ENCODE peak calls at places on chromosomes 13 and 19, in nine cellular contexts. One of them, this sample, is unnamed.

GRCh38 chr13:20939662-20940061 is 37.1 kb upstream of the XPO4 start:
- DNase-seq in pancreas: no peak
- DNase-seq in activated B cell treated with CpG ODN at 0.5 μM for 24 hours: no peak
- DNase-seq in tibial artery: no peak
- DNase-seq in stomach: no peak
- DNase-seq in ascending aorta: no peak
- DNase-seq in H9: no peak
- DNase-seq in AG09309: no peak
- DNase-seq in cardiac fibroblast: no peak
- DNase-seq in this sample: no peak

GRCh38 chr19:46687438-46688145 is 26.6 kb upstream of the DACT3 start:
- DNase-seq in pancreas: no peak
- DNase-seq in activated B cell treated with CpG ODN at 0.5 μM for 24 hours: no peak
- DNase-seq in tibial artery: no peak
- DNase-seq in stomach: no peak
- DNase-seq in ascending aorta: no peak
- DNase-seq in H9: no peak
- DNase-seq in AG09309: no peak
- DNase-seq in cardiac fibroblast: no peak
- DNase-seq in this sample: no peak

GRCh38 chr13:29578300-29579048 is 17.0 kb downstream of the SLC7A1 start:
- DNase-seq in pancreas: no peak
- DNase-seq in activated B cell treated with CpG ODN at 0.5 μM for 24 hours: no peak
- DNase-seq in tibial artery: no peak
- DNase-seq in stomach: no peak
- DNase-seq in ascending aorta: no peak
- DNase-seq in H9: no peak
- DNase-seq in AG09309: no peak
- DNase-seq in cardiac fibroblast: no peak
- DNase-seq in this sample: no peak

GRCh38 chr13:26706381-26706780 is 54.2 kb downstream of the GPR12 start:
- DNase-seq in pancreas: no peak
- DNase-seq in activated B cell treated with CpG ODN at 0.5 μM for 24 hours: no peak
- DNase-seq in tibial artery: no peak
- DNase-seq in stomach: no peak
- DNase-seq in ascending aorta: no peak
- DNase-seq in H9: no peak
- DNase-seq in AG09309: no peak
- DNase-seq in cardiac fibroblast: no peak
- DNase-seq in this sample: no peak

GRCh38 chr13:22198001-22198400 is 527.1 kb downstream of the FGF9 start:
- DNase-seq in pancreas: peak
- DNase-seq in activated B cell treated with CpG ODN at 0.5 μM for 24 hours: no peak
- DNase-seq in tibial artery: no peak
- DNase-seq in stomach: peak
- DNase-seq in ascending aorta: no peak
- DNase-seq in H9: no peak
- DNase-seq in AG09309: no peak
- DNase-seq in cardiac fibroblast: no peak
- DNase-seq in this sample: no peak

GRCh38 chr13:36329355-36329754 is 16.8 kb downstream of the SPART start:
- DNase-seq in pancreas: no peak
- DNase-seq in activated B cell treated with CpG ODN at 0.5 μM for 24 hours: no peak
- DNase-seq in tibial artery: no peak
- DNase-seq in stomach: no peak
- DNase-seq in ascending aorta: no peak
- DNase-seq in H9: no peak
- DNase-seq in AG09309: no peak
- DNase-seq in cardiac fibroblast: peak
- DNase-seq in this sample: no peak

GRCh38 chr19:30387311-30388115 is 15.3 kb downstream of the ZNF536 start:
- DNase-seq in pancreas: no peak
- DNase-seq in activated B cell treated with CpG ODN at 0.5 μM for 24 hours: no peak
- DNase-seq in tibial artery: no peak
- DNase-seq in stomach: no peak
- DNase-seq in ascending aorta: no peak
- DNase-seq in H9: no peak
- DNase-seq in AG09309: no peak
- DNase-seq in cardiac fibroblast: no peak
- DNase-seq in this sample: no peak

GRCh38 chr19:4575267-4575793 is 15.8 kb upstream of the SEMA6B start:
- DNase-seq in pancreas: no peak
- DNase-seq in activated B cell treated with CpG ODN at 0.5 μM for 24 hours: no peak
- DNase-seq in tibial artery: peak
- DNase-seq in stomach: no peak
- DNase-seq in ascending aorta: peak
- DNase-seq in H9: peak
- DNase-seq in AG09309: peak
- DNase-seq in cardiac fibroblast: peak
- DNase-seq in this sample: peak

GRCh38 chr13:109785141-109785891 is 1.1 kb downstream of the IRS2 start:
- DNase-seq in pancreas: peak
- DNase-seq in activated B cell treated with CpG ODN at 0.5 μM for 24 hours: peak
- DNase-seq in tibial artery: peak
- DNase-seq in stomach: peak
- DNase-seq in ascending aorta: peak
- DNase-seq in H9: peak
- DNase-seq in AG09309: no peak
- DNase-seq in cardiac fibroblast: peak
- DNase-seq in this sample: peak

GRCh38 chr19:43767316-43767715 is 12.6 kb upstream of the SMG9 start:
- DNase-seq in pancreas: no peak
- DNase-seq in activated B cell treated with CpG ODN at 0.5 μM for 24 hours: no peak
- DNase-seq in tibial artery: no peak
- DNase-seq in stomach: no peak
- DNase-seq in ascending aorta: no peak
- DNase-seq in H9: no peak
- DNase-seq in AG09309: no peak
- DNase-seq in cardiac fibroblast: no peak
- DNase-seq in this sample: no peak

GRCh38 chr19:989381-990081 is 5.4 kb downstream of the WDR18 start:
- DNase-seq in pancreas: peak
- DNase-seq in activated B cell treated with CpG ODN at 0.5 μM for 24 hours: no peak
- DNase-seq in tibial artery: no peak
- DNase-seq in stomach: no peak
- DNase-seq in ascending aorta: no peak
- DNase-seq in H9: no peak
- DNase-seq in AG09309: no peak
- DNase-seq in cardiac fibroblast: no peak
- DNase-seq in this sample: no peak
- TF ChIP-seq CTCF in pancreas: no peak
- TF ChIP-seq CTCF in activated B cell treated with CpG ODN at 0.5 μM for 24 hours: no peak
- TF ChIP-seq CTCF in tibial artery: no peak
- TF ChIP-seq CTCF in stomach: no peak
- TF ChIP-seq CTCF in ascending aorta: no peak
- TF ChIP-seq CTCF in H9: peak
- TF ChIP-seq CTCF in AG09309: peak
- TF ChIP-seq CTCF in cardiac fibroblast: peak
- TF ChIP-seq CTCF in this sample: peak

GRCh38 chr19:56725829-56726424 is 54.4 kb upstream of the ZNF835 start:
- DNase-seq in pancreas: no peak
- DNase-seq in activated B cell treated with CpG ODN at 0.5 μM for 24 hours: no peak
- DNase-seq in tibial artery: no peak
- DNase-seq in stomach: no peak
- DNase-seq in ascending aorta: no peak
- DNase-seq in H9: no peak
- DNase-seq in AG09309: no peak
- DNase-seq in cardiac fibroblast: no peak
- DNase-seq in this sample: no peak
- TF ChIP-seq CTCF in pancreas: no peak
- TF ChIP-seq CTCF in activated B cell treated with CpG ODN at 0.5 μM for 24 hours: no peak
- TF ChIP-seq CTCF in tibial artery: no peak
- TF ChIP-seq CTCF in stomach: no peak
- TF ChIP-seq CTCF in ascending aorta: no peak
- TF ChIP-seq CTCF in H9: peak
- TF ChIP-seq CTCF in AG09309: peak
- TF ChIP-seq CTCF in cardiac fibroblast: no peak
- TF ChIP-seq CTCF in this sample: no peak

DNA sequence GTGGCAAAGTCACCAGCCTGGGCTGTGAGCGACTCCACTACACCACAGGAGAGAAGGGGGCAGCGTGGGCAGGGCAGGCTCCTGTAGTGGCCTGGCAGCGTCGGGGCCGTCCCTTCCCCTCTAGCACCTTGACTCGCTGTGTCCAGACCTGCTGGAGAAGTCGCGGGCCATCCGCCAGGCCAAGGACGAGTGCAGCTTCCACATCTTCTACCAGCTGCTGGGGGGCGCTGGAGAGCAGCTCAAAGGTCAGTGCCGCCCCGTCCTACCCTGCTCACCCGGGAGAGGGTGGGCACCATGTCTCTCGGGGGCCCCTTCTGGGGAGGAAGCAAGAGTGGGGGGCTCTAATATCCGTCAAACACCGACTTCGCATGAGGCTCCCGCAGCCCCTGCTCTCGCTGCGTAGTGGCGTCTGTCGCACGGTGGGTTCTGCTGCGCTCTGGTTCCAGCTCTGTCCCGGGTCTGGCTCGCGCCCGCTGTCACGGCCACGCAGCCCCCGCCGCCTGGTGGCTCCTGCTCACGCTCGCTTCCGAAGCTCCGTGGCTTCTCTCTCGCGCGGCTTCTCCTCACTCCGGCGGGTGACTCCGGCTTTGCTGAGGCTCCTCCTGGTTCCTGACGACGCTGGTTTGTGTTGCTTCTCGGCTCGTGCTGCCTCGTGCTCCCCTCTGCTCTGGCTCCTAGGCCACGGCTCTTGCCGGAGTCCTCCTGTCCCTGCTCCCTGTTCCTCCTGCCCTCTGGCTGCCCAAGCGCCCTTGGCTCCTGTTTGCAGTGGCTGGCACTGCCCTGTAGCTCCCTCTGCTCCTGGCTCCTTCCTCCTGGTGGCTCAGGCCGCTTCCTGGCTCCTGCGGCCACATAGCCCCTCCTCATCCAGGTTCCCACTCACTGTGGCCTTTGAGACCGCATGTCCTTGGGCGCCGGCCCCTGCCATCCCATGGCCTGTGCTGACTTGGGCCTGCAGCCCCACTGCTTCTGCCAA is 27.2 kb downstream of the MYH14 start:
- DNase-seq in pancreas: no peak
- DNase-seq in activated B cell treated with CpG ODN at 0.5 μM for 24 hours: no peak
- DNase-seq in tibial artery: no peak
- DNase-seq in stomach: no peak
- DNase-seq in ascending aorta: no peak
- DNase-seq in H9: peak
- DNase-seq in AG09309: no peak
- DNase-seq in cardiac fibroblast: no peak
- DNase-seq in this sample: no peak
- TF ChIP-seq CTCF in pancreas: no peak
- TF ChIP-seq CTCF in activated B cell treated with CpG ODN at 0.5 μM for 24 hours: no peak
- TF ChIP-seq CTCF in tibial artery: no peak
- TF ChIP-seq CTCF in stomach: no peak
- TF ChIP-seq CTCF in ascending aorta: no peak
- TF ChIP-seq CTCF in H9: peak
- TF ChIP-seq CTCF in AG09309: no peak
- TF ChIP-seq CTCF in cardiac fibroblast: no peak
- TF ChIP-seq CTCF in this sample: peak

GRCh38 chr13:37640499-37640898 is 41.9 kb upstream of the POSTN start:
- DNase-seq in pancreas: no peak
- DNase-seq in activated B cell treated with CpG ODN at 0.5 μM for 24 hours: no peak
- DNase-seq in tibial artery: no peak
- DNase-seq in stomach: no peak
- DNase-seq in ascending aorta: no peak
- DNase-seq in H9: no peak
- DNase-seq in AG09309: peak
- DNase-seq in cardiac fibroblast: peak
- DNase-seq in this sample: no peak
- TF ChIP-seq CTCF in pancreas: no peak
- TF ChIP-seq CTCF in activated B cell treated with CpG ODN at 0.5 μM for 24 hours: no peak
- TF ChIP-seq CTCF in tibial artery: peak
- TF ChIP-seq CTCF in stomach: peak
- TF ChIP-seq CTCF in ascending aorta: peak
- TF ChIP-seq CTCF in H9: peak
- TF ChIP-seq CTCF in AG09309: peak
- TF ChIP-seq CTCF in cardiac fibroblast: peak
- TF ChIP-seq CTCF in this sample: peak

DNA sequence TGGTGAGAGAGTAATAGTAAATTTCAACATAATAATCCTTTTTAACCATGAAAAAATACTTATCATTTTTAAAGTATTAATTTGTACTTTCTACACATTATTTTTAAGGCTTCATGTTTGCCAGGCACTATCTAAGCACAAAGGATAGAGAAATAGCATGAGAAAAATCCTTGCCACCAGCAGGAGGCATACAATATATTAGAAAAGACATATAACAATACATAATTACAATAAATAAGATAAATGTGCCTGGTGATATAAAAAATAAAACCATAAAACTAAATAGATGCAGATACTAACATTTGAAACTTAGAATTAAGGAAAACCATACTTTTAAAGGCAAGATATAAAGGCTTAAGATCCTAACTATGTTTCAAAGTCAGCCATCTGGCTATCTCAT is 1256.4 kb downstream of the DIAPH3 start:
- DNase-seq in pancreas: no peak
- DNase-seq in activated B cell treated with CpG ODN at 0.5 μM for 24 hours: no peak
- DNase-seq in tibial artery: no peak
- DNase-seq in stomach: no peak
- DNase-seq in ascending aorta: no peak
- DNase-seq in H9: no peak
- DNase-seq in AG09309: no peak
- DNase-seq in cardiac fibroblast: peak
- DNase-seq in this sample: no peak
- TF ChIP-seq CTCF in pancreas: no peak
- TF ChIP-seq CTCF in activated B cell treated with CpG ODN at 0.5 μM for 24 hours: no peak
- TF ChIP-seq CTCF in tibial artery: no peak
- TF ChIP-seq CTCF in stomach: no peak
- TF ChIP-seq CTCF in ascending aorta: no peak
- TF ChIP-seq CTCF in H9: no peak
- TF ChIP-seq CTCF in AG09309: no peak
- TF ChIP-seq CTCF in cardiac fibroblast: no peak
- TF ChIP-seq CTCF in this sample: peak

GRCh38 chr19:14683439-14683838 is 6.4 kb upstream of the ZNF333 start:
- DNase-seq in pancreas: no peak
- DNase-seq in activated B cell treated with CpG ODN at 0.5 μM for 24 hours: no peak
- DNase-seq in tibial artery: no peak
- DNase-seq in stomach: no peak
- DNase-seq in ascending aorta: no peak
- DNase-seq in H9: no peak
- DNase-seq in AG09309: no peak
- DNase-seq in cardiac fibroblast: no peak
- DNase-seq in this sample: no peak

GRCh38 chr19:14689598-14690503 is at the start of gene ZNF333:
- DNase-seq in pancreas: peak
- DNase-seq in activated B cell treated with CpG ODN at 0.5 μM for 24 hours: peak
- DNase-seq in tibial artery: peak
- DNase-seq in stomach: peak
- DNase-seq in ascending aorta: peak
- DNase-seq in H9: peak
- DNase-seq in AG09309: peak
- DNase-seq in cardiac fibroblast: peak
- DNase-seq in this sample: peak

GRCh38 chr19:14682084-14682483 is 7.4 kb upstream of the ADGRE3 start:
- DNase-seq in pancreas: no peak
- DNase-seq in activated B cell treated with CpG ODN at 0.5 μM for 24 hours: no peak
- DNase-seq in tibial artery: no peak
- DNase-seq in stomach: no peak
- DNase-seq in ascending aorta: no peak
- DNase-seq in H9: no peak
- DNase-seq in AG09309: no peak
- DNase-seq in cardiac fibroblast: no peak
- DNase-seq in this sample: no peak

GRCh38 chr19:14686411-14686810 is 3.4 kb upstream of the ZNF333 start:
- DNase-seq in pancreas: no peak
- DNase-seq in activated B cell treated with CpG ODN at 0.5 μM for 24 hours: no peak
- DNase-seq in tibial artery: no peak
- DNase-seq in stomach: no peak
- DNase-seq in ascending aorta: no peak
- DNase-seq in H9: no peak
- DNase-seq in AG09309: no peak
- DNase-seq in cardiac fibroblast: peak
- DNase-seq in this sample: no peak
- TF ChIP-seq CTCF in pancreas: no peak
- TF ChIP-seq CTCF in activated B cell treated with CpG ODN at 0.5 μM for 24 hours: no peak
- TF ChIP-seq CTCF in tibial artery: no peak
- TF ChIP-seq CTCF in stomach: no peak
- TF ChIP-seq CTCF in ascending aorta: no peak
- TF ChIP-seq CTCF in H9: peak
- TF ChIP-seq CTCF in AG09309: no peak
- TF ChIP-seq CTCF in cardiac fibroblast: peak
- TF ChIP-seq CTCF in this sample: peak

This sample was measured in neural crest cell.